ENCODE peak calls at places on chromosomes 7 and 10, in nine cellular contexts. U is right cardiac atrium; O is BJ; D is neural progenitor cell; P is effector memory CD4-positive, alpha-beta T cell; G is stimulated activated CD4-positive, alpha-beta T cell treated with anti-CD3 and anti-CD28 coated beads, Interleukin-2, amount 100 ng/mL, for 48 hours; Z is CD4-positive, CD25-positive, alpha-beta regulatory T cell; Y is ELF-1; K is glomerular endothelial cell. V is an unnamed sample.

GRCh38 chr7:23907012-23907411 is 197.0 kb downstream of the STK31 start:
- DNase-seq in U (no peak), O (no peak), D (no peak), P (no peak), G (no peak), Z (no peak), Y (no peak), K (no peak), V (no peak)

GRCh38 chr7:101494602-101495329 is 132.1 kb downstream of the COL26A1 start:
- DNase-seq in U (no peak), O (no peak), D (peak), P (no peak), G (no peak), Z (no peak), Y (peak), K (no peak), V (no peak)

GRCh38 chr10:14603539-14604102 is 171.1 kb downstream of the FAM107B start:
- DNase-seq in U (no peak), O (no peak), D (peak), P (no peak), G (peak), Z (no peak), Y (no peak), K (no peak), V (no peak)

GRCh38 chr10:29702288-29703164 is 67.8 kb upstream of the SVIL start:
- DNase-seq in U (no peak), O (no peak), D (no peak), P (no peak), G (no peak), Z (no peak), Y (no peak), K (no peak), V (no peak)

GRCh38 chr7:45084336-45084735 is 4.4 kb downstream of the NACAD start:
- DNase-seq in U (no peak), O (no peak), D (no peak), P (no peak), G (no peak), Z (no peak), Y (no peak), K (no peak), V (no peak)

GRCh38 chr7:6558837-6559236 is 7.6 kb upstream of the GRID2IP start:
- DNase-seq in U (no peak), O (no peak), D (peak), P (no peak), G (no peak), Z (no peak), Y (peak), K (no peak), V (no peak)

GRCh38 chr7:150901160-150902035 is 49.1 kb downstream of the AOC1 start:
- DNase-seq in U (no peak), O (no peak), D (no peak), P (no peak), G (no peak), Z (no peak), Y (peak), K (no peak), V (no peak)

GRCh38 chr7:26156454-26157365 is 4.7 kb downstream of the NFE2L3 start:
- DNase-seq in U (no peak), O (peak), D (no peak), P (peak), G (no peak), Z (peak), Y (no peak), K (peak), V (peak)

GRCh38 chr7:66110861-66111260 is 3.8 kb upstream of the CRCP start:
- DNase-seq in U (no peak), O (peak), D (no peak), P (no peak), G (no peak), Z (no peak), Y (peak), K (no peak), V (no peak)

GRCh38 chr10:29446327-29446726 is 157.5 kb downstream of the LYZL1 start:
- DNase-seq in U (no peak), O (no peak), D (no peak), P (no peak), G (no peak), Z (no peak), Y (no peak), K (no peak), V (no peak)

GRCh38 chr7:17990761-17991160 is 36.9 kb downstream of the PRPS1L1 start:
- DNase-seq in U (no peak), O (no peak), D (no peak), P (no peak), G (no peak), Z (no peak), Y (no peak), K (no peak), V (no peak)

GRCh38 chr7:131284702-131285419 is 42.8 kb upstream of the MKLN1 start:
- DNase-seq in U (peak), O (no peak), D (peak), P (no peak), G (no peak), Z (no peak), Y (peak), K (no peak), V (no peak)

GRCh38 chr7:7181519-7182155 is 707 bp upstream of the C1GALT1 start:
- DNase-seq in U (peak), O (no peak), D (peak), P (peak), G (no peak), Z (peak), Y (no peak), K (no peak), V (peak)

GRCh38 chr7:143214789-143215679 is 6.8 kb upstream of the TAS2R40 start:
- DNase-seq in U (no peak), O (peak), D (peak), P (peak), G (peak), Z (peak), Y (peak), K (peak), V (peak)

GRCh38 chr7:24669971-24670591 is 87.2 kb downstream of the GSDME start:
- DNase-seq in U (no peak), O (no peak), D (peak), P (no peak), G (no peak), Z (no peak), Y (no peak), K (no peak), V (no peak)

V was measured in T-helper 1 cell.